ENCODE peak calls at places on chromosomes 7 and 10, in seven cellular contexts. Z is heart right ventricle, K is OCI-LY7, G is keratinocyte, T is HepG2, X is uterus, O is endodermal cell. L is an unnamed sample.

GRCh38 chr10:28845009-28845682 is 167.8 kb downstream of the BAMBI start:
- DNase-seq in Z (no peak), G (no peak), K (no peak), T (no peak), X (no peak), O (peak; percentile 30), L (peak; percentile 22)

GRCh38 chr7:952548-953441 is 1.7 kb downstream of the ADAP1 start:
- DNase-seq in T (no peak), O (peak; percentile 25), K (no peak), X (peak; percentile 12), G (no peak), Z (no peak), L (no peak)

GRCh38 chr7:93910076-93910994 is 4.0 kb downstream of the GNGT1 start:
- DNase-seq in Z (no peak), X (peak; percentile 86), K (no peak), T (no peak), G (no peak), O (no peak), L (no peak)

GRCh38 chr7:37977243-37977642 is 56.8 kb downstream of the EPDR1 start:
- DNase-seq in X (no peak), G (no peak), K (no peak), O (no peak), Z (no peak), T (no peak), L (no peak)

GRCh38 chr7:69105092-69105491 is 493.2 kb upstream of the AUTS2 start:
- DNase-seq in O (peak; percentile 70), X (no peak), T (no peak), Z (no peak), G (peak; percentile 77), K (no peak), L (no peak)

GRCh38 chr10:112000466-112000865 is 183.1 kb downstream of the GPAM start:
- DNase-seq in G (no peak), X (peak; percentile 17), K (no peak), Z (no peak), T (no peak), O (no peak), L (no peak)

GRCh38 chr10:50972591-50972990 is 87.2 kb upstream of the A1CF start:
- DNase-seq in K (no peak), O (no peak), G (no peak), X (no peak), Z (no peak), T (peak; percentile 54), L (peak; percentile 84)

GRCh38 chr7:4136501-4137110 is 545.5 kb upstream of the FOXK1 start:
- DNase-seq in O (peak; percentile 72), Z (no peak), G (no peak), X (no peak), T (peak; percentile 19), K (no peak), L (no peak)

GRCh38 chr10:120552262-120552661 is 95.2 kb downstream of the PLPP4 start:
- DNase-seq in K (no peak), Z (no peak), O (no peak), G (no peak), T (no peak), X (no peak), L (no peak)

GRCh38 chr7:157380416-157380815 is 43.6 kb downstream of the DNAJB6 start:
- DNase-seq in T (no peak), X (no peak), O (no peak), Z (no peak), K (no peak), G (no peak), L (no peak)

GRCh38 chr10:35421553-35422178 is 85.4 kb downstream of the CCNY start:
- DNase-seq in T (peak; percentile 54), Z (no peak), K (no peak), O (peak; percentile 71), X (peak; percentile 83), G (peak; percentile 26), L (no peak)

GRCh38 chr10:3901370-3901769 is 116.4 kb upstream of the KLF6 start:
- DNase-seq in X (no peak), T (no peak), G (no peak), K (no peak), O (no peak), Z (no peak), L (no peak)

GRCh38 chr7:120852700-120853099 is 5.2 kb downstream of the TSPAN12 start:
- DNase-seq in T (no peak), Z (no peak), O (no peak), K (no peak), G (no peak), X (no peak), L (no peak)

GRCh38 chr7:55377162-55377810 is 12.1 kb downstream of the LANCL2 start:
- DNase-seq in X (no peak), T (no peak), Z (no peak), K (no peak), O (no peak), G (no peak), L (no peak)

GRCh38 chr7:47078241-47078640 is 503.7 kb downstream of the TNS3 start:
- DNase-seq in Z (no peak), K (no peak), T (no peak), G (no peak), O (no peak), X (no peak), L (no peak)

GRCh38 chr7:138207555-138207971 is 131.3 kb downstream of the AKR1D1 start:
- DNase-seq in G (no peak), X (no peak), O (peak; percentile 76), K (no peak), Z (no peak), T (no peak), L (no peak)

GRCh38 chr7:105617280-105618015 is 36.2 kb upstream of the EFCAB10 start:
- DNase-seq in K (no peak), T (no peak), G (no peak), Z (no peak), O (peak; percentile 45), X (no peak), L (peak; percentile 17)

GRCh38 chr7:14104861-14105260 is 115.4 kb upstream of the ETV1 start:
- DNase-seq in K (no peak), G (no peak), O (no peak), X (no peak), T (no peak), Z (no peak), L (no peak)

GRCh38 chr10:103855852-103856496 is 598 bp upstream of the SH3PXD2A start:
- DNase-seq in X (no peak), Z (no peak), O (no peak), T (peak; percentile 52), K (no peak), G (no peak), L (no peak)
- H3K4me3 ChIP-seq in X (peak overlapping the region; percentile 53), Z (peak overlapping the region; percentile 72), O (peak overlapping the region; percentile 79), T (peak overlapping the region; percentile 93), K (no peak overlapping the region), G (peak overlapping the region; percentile 82), L (peak overlapping the region; percentile 51)

GRCh38 chr10:44008917-44009620 is 360.4 kb upstream of the ZNF32 start:
- DNase-seq in T (no peak), O (no peak), K (no peak), Z (no peak), G (no peak), X (no peak), L (no peak)

GRCh38 chr10:44012921-44013320 is 364.2 kb upstream of the ZNF32 start:
- DNase-seq in O (no peak), Z (no peak), G (no peak), X (no peak), K (no peak), T (no peak), L (no peak)

GRCh38 chr10:44009891-44010290 is 361.2 kb upstream of the ZNF32 start:
- DNase-seq in Z (no peak), G (no peak), T (no peak), O (no peak), K (no peak), X (no peak), L (no peak)

GRCh38 chr10:44010873-44011602 is 362.4 kb upstream of the ZNF32 start:
- DNase-seq in X (no peak), G (peak; percentile 91), K (peak; percentile 91), Z (no peak), T (no peak), O (no peak), L (no peak)

DNA sequence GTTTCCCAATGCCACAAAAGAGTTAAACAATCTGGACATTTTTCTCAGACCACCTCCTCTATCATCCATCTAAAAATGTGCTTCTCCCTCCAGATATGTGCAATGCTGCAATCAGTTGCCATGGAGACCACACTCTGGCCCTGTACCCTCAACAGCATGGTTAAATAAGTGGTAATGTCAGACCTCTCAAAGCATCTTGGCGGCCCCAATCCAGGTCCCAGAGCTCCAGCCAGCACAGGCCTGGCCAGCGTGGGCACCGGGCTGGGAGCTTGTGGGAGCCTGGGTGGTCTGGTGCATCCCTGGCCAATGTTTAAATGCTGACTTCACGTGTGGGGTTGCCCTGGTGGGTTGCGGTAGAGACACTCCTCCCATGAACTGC is 362.9 kb upstream of the ZNF32 start:
- DNase-seq in O (no peak), Z (no peak), K (no peak), T (no peak), G (no peak), X (no peak), L (no peak)
- H3K4me3 ChIP-seq in O (no peak overlapping the region), Z (no peak overlapping the region), K (peak overlapping the region; percentile 37), T (no peak overlapping the region), G (no peak overlapping the region), X (no peak overlapping the region), L (no peak overlapping the region)

GRCh38 chr10:70885931-70886903 is 2.1 kb downstream of the PCBD1 start:
- DNase-seq in G (no peak), X (no peak), K (no peak), Z (no peak), T (no peak), O (no peak), L (no peak)

GRCh38 chr10:70885485-70885884 is 2.9 kb downstream of the PCBD1 start:
- DNase-seq in T (no peak), G (no peak), K (no peak), X (peak; percentile 30), O (no peak), Z (no peak), L (no peak)

GRCh38 chr10:70889291-70889690 is 926 bp upstream of the PCBD1 start:
- DNase-seq in O (no peak), G (no peak), Z (no peak), T (no peak), X (no peak), K (no peak), L (no peak)

GRCh38 chr10:70887804-70888800 is at the start of gene PCBD1:
- DNase-seq in T (peak; percentile 74), O (peak; percentile 89), X (peak; percentile 73), G (no peak), K (peak; percentile 48), Z (peak; percentile 78), L (peak; percentile 90)

GRCh38 chr10:70886921-70887665 is 1.3 kb downstream of the PCBD1 start:
- DNase-seq in X (no peak), K (no peak), Z (no peak), T (no peak), O (peak; percentile 69), G (no peak), L (no peak)
- H3K4me3 ChIP-seq in X (peak overlapping the region; percentile 76), K (no peak overlapping the region), Z (peak overlapping the region; percentile 83), T (peak overlapping the region; percentile 87), O (peak overlapping the region; percentile 88), G (peak overlapping the region; percentile 55), L (peak overlapping the region; percentile 98)

DNA sequence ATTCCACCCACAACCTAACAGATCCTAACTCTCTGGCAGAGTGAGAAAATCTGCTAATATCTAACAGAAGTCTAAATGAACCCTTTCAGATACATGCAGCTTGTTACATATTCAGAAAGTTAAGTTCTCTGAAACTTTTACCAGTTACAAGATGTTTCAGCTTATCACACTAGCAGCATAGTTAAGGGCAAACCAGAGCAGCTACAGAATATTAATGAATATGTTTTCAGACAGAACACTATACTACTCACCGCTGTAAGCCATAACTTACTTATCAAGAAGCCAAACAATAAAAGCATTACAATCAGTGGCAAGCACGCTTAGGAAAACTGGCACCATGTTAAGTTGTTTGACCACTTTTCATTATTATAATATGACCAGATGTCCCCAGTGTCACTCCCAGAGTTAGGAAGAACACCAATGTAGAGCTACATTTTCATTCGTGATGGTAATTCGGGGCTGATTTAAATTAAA is 2.7 kb downstream of the ITGB1 start:
- DNase-seq in T (no peak), O (no peak), G (no peak), K (no peak), Z (no peak), X (no peak), L (no peak)
- H3K4me3 ChIP-seq in T (peak overlapping the region; percentile 95), O (peak overlapping the region; percentile 88), G (peak overlapping the region; percentile 84), K (peak overlapping the region; percentile 94), Z (peak overlapping the region; percentile 79), X (peak overlapping the region; percentile 5), L (peak overlapping the region; percentile 5)

L was measured in Caco-2.